ENCODE peak calls at places on chromosomes 13 and 19, in nine cellular contexts. G is adrenal gland, E is Calu3, I is gastrocnemius medialis, K is neural progenitor cell, T is RWPE1, N is uterus, M is IMR-90, Z is nephron progenitor cell. R is an unnamed sample.
A peak's percentile ranks its signal among the peaks of the same experiment; 100 is the strongest.

GRCh38 chr13:102091231-102091630 is 310.6 kb downstream of the FGF14 start:
- DNase-seq in T (peak; percentile 4), M (no peak), K (peak; percentile 72), I (no peak), N (no peak), E (peak; percentile 3), G (no peak), Z (no peak), R (no peak)

GRCh38 chr19:35260694-35261304 is 8.0 kb upstream of the USF2 start:
- DNase-seq in N (no peak), M (no peak), G (peak; percentile 57), K (no peak), E (no peak), Z (no peak), T (no peak), I (no peak), R (no peak)

GRCh38 chr13:70523622-70524021 is 415.4 kb upstream of the KLHL1 start:
- DNase-seq in T (no peak), Z (no peak), I (no peak), K (no peak), N (no peak), M (no peak), G (no peak), E (no peak), R (no peak)

GRCh38 chr13:20993211-20993610 is 68.2 kb downstream of the LATS2 start:
- DNase-seq in N (no peak), G (no peak), M (no peak), E (no peak), I (no peak), K (no peak), T (no peak), Z (no peak), R (no peak)

GRCh38 chr13:32587014-32587773 is 942 bp downstream of the PDS5B start:
- DNase-seq in T (no peak), I (peak; percentile 68), K (peak; percentile 93), Z (peak; percentile 77), N (peak; percentile 68), E (peak; percentile 53), M (peak; percentile 62), G (peak; percentile 78), R (peak; percentile 69)

GRCh38 chr13:114023716-114024602 is 50.1 kb upstream of the C13orf46 start:
- DNase-seq in M (no peak), G (no peak), K (no peak), Z (no peak), N (no peak), T (no peak), I (no peak), E (no peak), R (no peak)

GRCh38 chr19:38837656-38838121 is 6.1 kb upstream of the ECH1 start:
- DNase-seq in T (peak; percentile 51), K (no peak), I (no peak), N (no peak), E (no peak), G (no peak), Z (no peak), M (peak; percentile 35), R (no peak)

GRCh38 chr13:113299951-113300350 is 2.9 kb downstream of the LAMP1 start:
- DNase-seq in E (no peak), I (no peak), M (no peak), Z (no peak), T (no peak), N (no peak), K (no peak), G (no peak), R (no peak)

GRCh38 chr13:60150538-60150937 is 13.2 kb downstream of the DIAPH3 start:
- DNase-seq in T (no peak), K (no peak), N (no peak), G (no peak), E (no peak), M (no peak), Z (no peak), I (no peak), R (no peak)

GRCh38 chr13:71722206-71722605 is 144.8 kb downstream of the DACH1 start:
- DNase-seq in Z (no peak), K (no peak), N (no peak), I (no peak), E (no peak), G (no peak), M (peak; percentile 7), T (no peak), R (peak; percentile 3)

GRCh38 chr13:77898097-77898496 is 20.5 kb downstream of the EDNRB start:
- DNase-seq in M (peak; percentile 16), I (no peak), E (no peak), K (no peak), G (no peak), Z (no peak), N (no peak), T (no peak), R (peak; percentile 78)

GRCh38 chr13:44307255-44307654 is 66.4 kb upstream of the SERP2 start:
- DNase-seq in G (no peak), T (no peak), I (no peak), K (no peak), N (no peak), E (no peak), Z (peak; percentile 20), M (peak; percentile 38), R (no peak)

GRCh38 chr13:52849727-52850395 is 1.4 kb upstream of the PCDH8 start:
- DNase-seq in K (peak; percentile 40), N (no peak), E (no peak), T (no peak), Z (no peak), M (no peak), G (no peak), I (no peak), R (no peak)

DNA sequence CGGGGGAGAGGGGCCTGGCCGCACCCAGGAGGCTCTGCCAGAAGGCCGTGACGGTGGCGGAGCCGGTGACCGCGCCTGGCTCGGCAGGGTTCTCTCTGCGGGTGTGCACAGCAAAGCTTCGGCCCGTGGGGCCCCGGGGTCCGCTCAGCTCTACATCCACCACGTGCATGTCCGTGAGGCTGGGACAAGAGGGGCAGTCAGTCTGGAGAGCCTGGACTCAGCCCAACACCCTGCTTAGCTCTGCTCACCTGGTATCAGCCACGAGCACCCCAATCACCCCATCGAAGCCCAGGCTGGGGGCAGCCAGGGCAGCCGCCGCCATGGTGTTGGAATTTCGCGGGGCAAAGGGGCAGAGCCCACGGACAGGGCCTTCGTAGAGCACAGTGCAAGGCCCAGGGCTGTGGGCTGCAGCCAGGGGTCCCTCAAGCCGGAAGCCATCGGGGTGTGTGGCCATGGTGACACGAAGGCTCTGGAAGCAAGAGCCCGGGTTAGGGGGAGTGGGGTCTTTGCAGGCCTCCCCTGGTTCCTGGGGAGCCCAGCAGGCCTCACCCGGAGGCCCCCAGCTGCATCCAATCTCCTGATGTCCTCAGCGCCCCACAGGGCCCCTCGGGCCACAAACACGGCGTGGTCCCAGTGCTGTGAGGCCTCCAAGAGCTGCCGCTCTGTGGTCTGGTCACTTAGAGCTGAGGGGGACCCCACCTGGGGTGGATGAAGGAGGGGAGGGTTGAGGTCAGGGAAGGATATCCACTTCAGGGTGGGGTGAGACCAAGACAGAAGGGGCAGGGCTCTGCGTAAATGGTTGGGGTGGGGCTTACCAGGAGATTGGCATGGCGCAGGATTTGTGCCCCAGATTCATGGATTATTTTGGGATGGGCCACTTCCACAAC is 1.4 kb downstream of the ASPDH start:
- DNase-seq in E (no peak), N (no peak), G (no peak), Z (no peak), M (no peak), T (no peak), K (no peak), I (no peak), R (no peak)
- TF ChIP-seq CTCF in E (no peak), N (no peak), G (no peak), Z (no peak), M (no peak), T (no peak), K (no peak), I (no peak), R (no peak)

DNA sequence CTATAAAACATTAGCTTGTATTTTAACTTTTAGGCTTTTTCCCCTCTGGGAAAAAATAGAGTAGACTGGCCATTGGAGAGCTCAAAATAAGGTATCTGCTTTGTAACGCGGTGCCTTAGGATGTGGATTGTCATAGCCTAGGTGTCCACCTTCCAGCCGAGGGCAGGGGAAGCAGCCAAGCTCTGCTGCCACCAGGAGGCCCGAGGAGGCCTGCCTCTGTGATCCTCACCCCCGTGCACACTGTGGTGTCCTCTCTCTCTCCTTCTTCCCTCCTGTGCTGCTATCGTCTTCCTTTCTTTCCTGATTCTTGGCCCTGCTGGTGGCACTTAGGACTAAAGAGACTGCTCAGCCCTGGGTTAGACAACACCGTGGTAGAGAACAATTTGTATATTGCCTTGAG is 11.3 kb downstream of the HNRNPM start:
- DNase-seq in M (no peak), T (no peak), I (peak; percentile 35), Z (peak; percentile 24), N (no peak), G (no peak), E (no peak), K (peak; percentile 58), R (no peak)
- TF ChIP-seq CTCF in M (no peak), T (no peak), I (no peak), Z (no peak), N (no peak), G (no peak), E (no peak), K (peak; percentile 36), R (peak; percentile 21)

DNA sequence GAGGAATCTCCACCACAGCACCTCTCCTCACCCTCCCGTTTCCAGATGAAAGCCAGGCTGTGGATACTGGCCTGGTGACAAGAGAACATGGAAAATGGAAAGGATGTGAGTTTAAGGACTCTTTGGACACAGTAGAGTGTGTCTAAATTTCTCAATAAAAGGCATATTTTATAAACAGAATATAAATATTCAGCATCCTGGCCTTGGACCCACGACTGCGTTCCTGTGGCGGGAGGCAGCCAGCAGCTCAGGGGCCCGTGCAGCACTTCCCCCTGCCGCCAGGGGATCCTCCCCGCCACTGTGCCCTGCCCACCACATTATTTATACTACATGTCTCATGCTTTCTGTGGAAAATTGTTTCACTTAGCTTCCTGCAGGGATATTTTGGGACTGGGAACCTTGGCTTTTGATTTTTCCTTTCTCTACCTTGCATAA is 108.0 kb upstream of the SPATA13 start:
- DNase-seq in E (no peak), G (no peak), I (no peak), N (peak; percentile 40), Z (no peak), M (peak; percentile 30), K (no peak), T (no peak), R (peak; percentile 31)
- TF ChIP-seq CTCF in E (no peak), G (no peak), I (no peak), N (no peak), Z (no peak), M (peak; percentile 11), K (no peak), T (no peak), R (no peak)

DNA sequence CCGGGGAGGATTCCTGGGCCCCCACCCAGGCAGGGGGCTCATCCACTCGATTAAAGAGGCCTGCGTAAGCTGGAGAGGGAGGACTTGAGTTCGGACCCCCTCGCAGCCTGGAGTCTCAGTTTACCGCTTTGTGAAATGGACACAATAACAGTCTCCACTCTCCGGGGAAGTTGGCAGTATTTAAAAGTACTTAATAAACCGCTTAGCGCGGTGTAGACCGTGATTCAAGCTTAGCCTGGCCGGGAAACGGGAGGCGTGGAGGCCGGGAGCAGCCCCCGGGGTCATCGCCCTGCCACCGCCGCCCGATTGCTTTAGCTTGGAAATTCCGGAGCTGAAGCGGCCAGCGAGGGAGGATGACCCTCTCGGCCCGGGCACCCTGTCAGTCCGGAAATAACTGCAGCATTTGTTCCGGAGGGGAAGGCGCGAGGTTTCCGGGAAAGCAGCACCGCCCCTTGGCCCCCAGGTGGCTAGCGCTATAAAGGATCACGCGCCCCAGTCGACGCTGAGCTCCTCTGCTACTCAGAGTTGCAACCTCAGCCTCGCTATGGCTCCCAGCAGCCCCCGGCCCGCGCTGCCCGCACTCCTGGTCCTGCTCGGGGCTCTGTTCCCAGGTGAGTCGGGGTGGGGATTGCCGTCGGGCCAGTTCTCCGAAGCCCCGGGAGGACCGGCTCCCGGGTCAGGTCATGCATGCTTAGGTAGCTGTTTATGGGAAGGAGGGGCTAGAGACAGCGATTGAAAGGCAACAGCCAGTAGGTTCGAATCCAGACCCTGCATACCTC is at the start of gene ICAM1:
- DNase-seq in T (peak; percentile 45), K (peak; percentile 71), E (peak; percentile 78), G (peak; percentile 89), I (peak; percentile 65), M (peak; percentile 66), N (peak; percentile 77), Z (peak; percentile 61), R (peak; percentile 95)
- TF ChIP-seq CTCF in T (no peak), K (no peak), E (no peak), G (no peak), I (no peak), M (no peak), N (peak; percentile 13), Z (no peak), R (no peak)

R was measured in fibroblast of pulmonary artery.